ENCODE peak calls at places on chromosomes 4 and X, in four cellular contexts. H is putamen, A is dorsolateral prefrontal cortex, W is left ventricle myocardium superior. F is an unnamed sample.

GRCh38 chr4:63922146-63922545 is 487.1 kb downstream of the TECRL start:
- DNase-seq in A (no peak), H (no peak), W (no peak), F (no peak)

GRCh38 chrX:150647331-150647730 is 45.9 kb upstream of the MTMR1 start:
- DNase-seq in A (no peak), W (no peak), H (no peak), F (no peak)

GRCh38 chr4:137722910-137723309 is 190.6 kb upstream of the PCDH18 start:
- DNase-seq in A (no peak), H (no peak), W (no peak), F (no peak)

GRCh38 chr4:176123710-176124407 is 58.2 kb downstream of the WDR17 start:
- DNase-seq in W (no peak), H (no peak), A (peak; percentile 14), F (no peak)

GRCh38 chrX:130079824-130080406 is 30.4 kb downstream of the ELF4 start:
- DNase-seq in W (peak; percentile 43), A (peak; percentile 61), H (peak; percentile 62), F (peak; percentile 44)

GRCh38 chrX:44872319-44872816 is 620 bp upstream of the KDM6A start:
- DNase-seq in H (peak; percentile 4), W (no peak), A (peak; percentile 28), F (no peak)

GRCh38 chrX:120262781-120263719 is 12.4 kb downstream of the ZBTB33 start:
- DNase-seq in H (no peak), W (no peak), A (no peak), F (no peak)

GRCh38 chrX:140918398-140919043 is 83.9 kb upstream of the SPANXB1 start:
- DNase-seq in A (peak; percentile 16), W (no peak), H (peak; percentile 19), F (no peak)

GRCh38 chrX:19670854-19671620 is 155.7 kb upstream of the MAP3K15 start:
- DNase-seq in A (peak; percentile 55), W (peak; percentile 45), H (peak; percentile 84), F (peak; percentile 55)

GRCh38 chrX:50813843-50814661 is at the start of gene SHROOM4:
- DNase-seq in H (peak; percentile 76), W (peak; percentile 67), A (peak; percentile 45), F (peak; percentile 69)

GRCh38 chr4:68410643-68411042 is 36.6 kb upstream of the TMPRSS11E start:
- DNase-seq in A (no peak), W (no peak), H (no peak), F (no peak)

GRCh38 chr4:181143241-181143854 is 1099.9 kb upstream of the TENM3 start:
- DNase-seq in A (peak; percentile 95), W (peak; percentile 83), H (peak; percentile 78), F (peak; percentile 83)

GRCh38 chr4:41889328-41889727 is 45.9 kb upstream of the TMEM33 start:
- DNase-seq in W (no peak), H (no peak), A (no peak), F (no peak)

GRCh38 chr4:143558823-143559756 is 45.6 kb downstream of the SMARCA5 start:
- DNase-seq in A (peak; percentile 44), H (peak; percentile 45), W (peak; percentile 78), F (peak; percentile 77)

GRCh38 chr4:82447886-82448285 is 17.5 kb downstream of the ENOPH1 start:
- DNase-seq in W (no peak), H (no peak), A (no peak), F (no peak)

GRCh38 chr4:11446156-11446811 is 17.6 kb upstream of the HS3ST1 start:
- DNase-seq in W (no peak), A (no peak), H (no peak), F (no peak)

GRCh38 chrX:30521440-30522182 is 56.0 kb downstream of the TASL start:
- DNase-seq in W (no peak), A (no peak), H (peak; percentile 12), F (no peak)

GRCh38 chrX:111585337-111585736 is 73.9 kb downstream of the SERTM2 start:
- DNase-seq in H (no peak), W (no peak), A (no peak), F (no peak)

GRCh38 chr4:85725727-85726170 is 250.8 kb downstream of the ARHGAP24 start:
- DNase-seq in H (no peak), W (peak; percentile 56), A (peak; percentile 11), F (peak; percentile 73)

GRCh38 chrX:13690836-13691235 is 1.9 kb downstream of the RAB9A start:
- DNase-seq in A (no peak), W (no peak), H (no peak), F (no peak)

GRCh38 chr4:153495480-153496206 is 29.5 kb downstream of the TMEM131L start:
- DNase-seq in A (no peak), H (no peak), W (no peak), F (no peak)

GRCh38 chrX:105975382-105975781 is 63.1 kb downstream of the SERPINA7 start:
- DNase-seq in A (no peak), H (no peak), W (no peak), F (no peak)

GRCh38 chr4:46392421-46392820 is 2.5 kb upstream of the GABRA2 start:
- DNase-seq in W (no peak), H (peak; percentile 66), A (no peak), F (no peak)

GRCh38 chr4:123977623-123978022 is 581.0 kb downstream of the SPRY1 start:
- DNase-seq in H (no peak), W (no peak), A (no peak), F (no peak)

GRCh38 chr4:16617416-16617815 is 281.0 kb downstream of the LDB2 start:
- DNase-seq in W (no peak), H (no peak), A (no peak), F (no peak)

GRCh38 chrX:113833096-113833495 is 750.8 kb upstream of the HTR2C start:
- DNase-seq in W (no peak), A (no peak), H (no peak), F (no peak)

GRCh38 chrX:113512700-113513395 is 672.2 kb upstream of the AMOT start:
- DNase-seq in A (no peak), W (no peak), H (no peak), F (no peak)

GRCh38 chrX:147217334-147217733 is 402.8 kb upstream of the CXorf51A start:
- DNase-seq in W (no peak), H (no peak), A (no peak), F (no peak)

GRCh38 chr4:129446074-129446473 is 350.1 kb downstream of the C4orf33 start:
- DNase-seq in W (no peak), A (no peak), H (no peak), F (peak; percentile 35)

GRCh38 chrX:70664726-70665125 is 220.1 kb downstream of the DLG3 start:
- DNase-seq in W (no peak), A (no peak), H (no peak), F (no peak)

GRCh38 chr4:113756005-113756410 is 5.5 kb downstream of the CAMK2D start:
- DNase-seq in W (no peak), H (peak; percentile 24), A (no peak), F (no peak)

GRCh38 chr4:2049811-2050210 is 9.3 kb upstream of the NAT8L start:
- DNase-seq in W (no peak), A (no peak), H (no peak), F (no peak)

GRCh38 chrX:38717871-38718270 is 83.4 kb upstream of the MID1IP1 start:
- DNase-seq in W (no peak), H (no peak), A (no peak), F (no peak)

GRCh38 chr4:189279188-189279587 is 661.5 kb upstream of the FRG1 start:
- DNase-seq in A (no peak), W (no peak), H (no peak), F (no peak)

GRCh38 chrX:13703589-13703988 is 14.7 kb downstream of the RAB9A start:
- DNase-seq in W (no peak), A (no peak), H (no peak), F (no peak)